ENCODE peak calls at places on chromosomes 4 and X, in five cellular contexts. D is cardiac muscle cell, P is astrocyte, X is body of pancreas, I is OCI-LY7. O is an unnamed sample.

GRCh38 chr4:86587016-86587713 is 7.0 kb upstream of the PTPN13 start:
- DNase-seq in D (no peak), X (no peak), I (no peak), P (no peak), O (peak)

GRCh38 chr4:10893417-10893816 is 208.8 kb upstream of the CLNK start:
- DNase-seq in X (no peak), P (no peak), I (peak), D (peak), O (peak)

GRCh38 chrX:135596495-135596894 is 76.0 kb downstream of the INTS6L start:
- DNase-seq in P (no peak), X (peak), D (peak), I (peak), O (peak)

GRCh38 chr4:5887361-5888221 is 5.3 kb downstream of the CRMP1 start:
- DNase-seq in I (no peak), D (no peak), X (no peak), P (no peak), O (no peak)

GRCh38 chr4:171621646-171622045 is 191.6 kb upstream of the GALNTL6 start:
- DNase-seq in I (no peak), D (no peak), X (no peak), P (no peak), O (no peak)

GRCh38 chrX:155215443-155216178 is 649 bp upstream of the VBP1 start:
- DNase-seq in I (no peak), X (no peak), D (no peak), P (no peak), O (no peak)

GRCh38 chr4:4673070-4673469 is 131.2 kb upstream of the STX18 start:
- DNase-seq in P (peak), I (peak), D (peak), X (no peak), O (peak)

GRCh38 chr4:159227378-159227777 is 124.5 kb downstream of the RAPGEF2 start:
- DNase-seq in D (no peak), X (no peak), I (no peak), P (peak), O (no peak)

GRCh38 chrX:132956421-132957210 is 1.8 kb downstream of the HS6ST2 start:
- DNase-seq in X (peak), P (no peak), I (no peak), D (peak), O (no peak)

GRCh38 chr4:165610679-165611551 is 232.1 kb downstream of the CPE start:
- DNase-seq in I (no peak), X (no peak), D (no peak), P (no peak), O (no peak)

GRCh38 chr4:100208459-100208858 is 18.2 kb upstream of the DDIT4L start:
- DNase-seq in X (no peak), P (no peak), I (no peak), D (no peak), O (peak)

GRCh38 chrX:55107911-55108310 is 19.1 kb downstream of the PAGE2 start:
- DNase-seq in D (no peak), X (no peak), P (no peak), I (no peak), O (no peak)

GRCh38 chr4:5278213-5278612 is 226.9 kb downstream of the STK32B start:
- DNase-seq in I (no peak), X (no peak), D (no peak), P (no peak), O (no peak)

GRCh38 chr4:22637306-22637705 is 55.4 kb upstream of the GBA3 start:
- DNase-seq in D (no peak), X (no peak), P (no peak), I (no peak), O (no peak)

GRCh38 chrX:16100673-16101072 is 22.7 kb upstream of the GRPR start:
- DNase-seq in X (no peak), P (no peak), I (no peak), D (peak), O (no peak)

GRCh38 chr4:153643406-153644016 is 40.6 kb upstream of the TLR2 start:
- DNase-seq in I (peak), D (peak), X (no peak), P (peak), O (peak)

GRCh38 chr4:76445911-76446310 is 10.9 kb downstream of the SHROOM3 start:
- DNase-seq in D (no peak), X (no peak), P (no peak), I (no peak), O (no peak)

GRCh38 chrX:46477435-46477834 is 67.8 kb downstream of the ZNF674 start:
- DNase-seq in X (no peak), I (no peak), D (no peak), P (peak), O (peak)

GRCh38 chr4:99815597-99816011 is 1.0 kb upstream of the DAPP1 start:
- DNase-seq in D (no peak), X (peak), P (no peak), I (peak), O (peak)

GRCh38 chr4:74100531-74100930 is 1.5 kb upstream of the CXCL2 start:
- DNase-seq in I (no peak), X (no peak), D (no peak), P (no peak), O (no peak)

GRCh38 chr4:2930821-2931764 is 32.1 kb downstream of the NOP14 start:
- DNase-seq in I (no peak), D (no peak), X (peak), P (no peak), O (no peak)

GRCh38 chrX:9786839-9787635 is 808 bp downstream of the SHROOM2 start:
- DNase-seq in X (peak), D (peak), P (no peak), I (no peak), O (no peak)

GRCh38 chrX:17433965-17434364 is 59.0 kb downstream of the NHS start:
- DNase-seq in D (no peak), P (no peak), I (no peak), X (no peak), O (no peak)

GRCh38 chrX:95762716-95763115 is 921.9 kb upstream of the DIAPH2 start:
- DNase-seq in X (no peak), I (no peak), P (no peak), D (peak), O (no peak)

GRCh38 chr4:113476800-113477199 is 284.7 kb downstream of the CAMK2D start:
- DNase-seq in D (no peak), P (no peak), I (no peak), X (no peak), O (peak)

GRCh38 chr4:76688737-76689078 is 209.2 kb downstream of the SOWAHB start:
- DNase-seq in P (peak), X (no peak), I (no peak), D (no peak), O (no peak)

GRCh38 chr4:8760561-8760960 is 111.1 kb downstream of the HMX1 start:
- DNase-seq in P (no peak), X (no peak), D (no peak), I (no peak), O (no peak)

GRCh38 chr4:183659919-183660318 is 826 bp downstream of the TRAPPC11 start:
- DNase-seq in P (no peak), I (no peak), X (no peak), D (peak), O (peak)

GRCh38 chr4:168612435-168613139 is 115.7 kb downstream of the PALLD start:
- DNase-seq in X (no peak), I (no peak), D (no peak), P (peak), O (peak)

GRCh38 chr4:76002176-76002575 is 5.1 kb downstream of the CXCL9 start:
- DNase-seq in P (no peak), D (no peak), I (no peak), X (no peak), O (no peak)

GRCh38 chr4:141258558-141258957 is 37.9 kb downstream of the ZNF330 start:
- DNase-seq in I (no peak), P (no peak), X (no peak), D (no peak), O (no peak)

GRCh38 chr4:141255016-141255415 is 34.3 kb downstream of the ZNF330 start:
- DNase-seq in X (no peak), I (no peak), D (no peak), P (no peak), O (no peak)

DNA sequence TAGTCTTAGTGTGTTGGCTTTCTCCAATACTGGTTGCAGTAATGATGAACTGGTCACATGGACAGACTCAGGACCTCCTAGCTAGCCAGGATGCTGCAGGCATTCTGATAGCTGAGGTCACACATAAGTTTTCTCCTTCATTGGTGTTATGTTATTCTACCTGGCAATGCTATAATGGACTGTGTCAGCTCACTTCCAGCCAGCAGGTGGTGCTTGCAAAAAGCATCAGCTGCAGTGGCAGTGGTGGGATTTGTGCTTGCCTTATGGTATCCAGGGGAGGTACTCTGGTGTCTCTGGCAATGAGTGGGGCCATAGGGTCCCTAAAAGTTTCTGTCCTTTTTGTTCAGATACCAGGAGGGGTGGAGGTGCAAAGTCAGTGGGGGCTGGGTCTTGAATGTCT is 33.6 kb downstream of the ZNF330 start:
- DNase-seq in X (no peak), P (no peak), I (no peak), D (no peak), O (no peak)
- TF ChIP-seq CTCF in X (no peak), P (no peak), I (peak), D (no peak), O (no peak)

GRCh38 chrX:120137439-120137838 is 21.0 kb upstream of the RHOXF2 start:
- DNase-seq in P (no peak), D (no peak), I (no peak), X (no peak), O (peak)
- H3K4me3 ChIP-seq in P (no peak), D (no peak), I (no peak), X (no peak), O (no peak)

DNA sequence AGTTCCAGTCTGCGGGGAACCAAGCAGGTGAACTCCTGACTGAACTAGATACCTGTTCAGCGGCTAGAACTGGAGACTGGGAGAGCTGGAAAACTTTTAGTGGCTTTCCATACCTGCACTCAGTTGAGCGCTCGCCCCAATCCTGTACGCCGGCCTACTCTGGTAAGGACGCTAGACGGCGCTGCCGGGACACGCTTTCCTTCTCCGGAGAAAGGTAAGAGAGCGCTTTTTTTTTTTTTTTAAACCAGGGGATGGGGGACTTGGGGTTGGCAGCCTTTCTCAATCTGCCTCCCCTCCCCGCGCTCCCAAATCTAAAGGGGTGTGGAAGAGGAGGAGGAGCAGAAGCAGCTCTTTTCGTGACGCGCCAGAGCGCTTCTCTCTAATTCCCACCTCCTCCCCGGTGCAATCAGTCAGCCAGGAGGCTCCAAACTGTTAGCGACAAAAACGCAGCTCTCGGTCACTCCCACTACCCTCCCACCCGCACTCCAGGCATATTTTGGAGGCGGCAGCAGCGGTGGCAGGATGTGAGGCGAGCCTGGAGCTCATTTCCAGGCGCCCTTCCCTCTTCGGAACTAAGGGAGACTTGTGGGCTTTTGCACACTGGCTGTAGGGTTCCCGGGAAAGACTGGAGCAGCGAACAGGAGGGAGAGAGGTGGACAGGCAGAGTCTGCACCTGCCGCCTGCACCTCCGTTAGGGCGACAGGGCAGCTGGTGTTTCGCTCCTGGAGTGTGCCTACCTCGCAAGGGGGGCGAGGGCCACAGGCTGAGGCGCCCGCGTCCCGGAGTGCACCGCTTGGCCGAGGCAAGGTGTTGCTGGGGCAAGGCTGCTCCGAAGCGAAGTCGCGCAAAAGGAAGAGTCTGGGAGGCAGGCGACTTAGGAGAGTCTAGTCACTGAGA is at the start of gene IL1RAPL2:
- DNase-seq in X (peak), I (no peak), D (peak), P (no peak), O (no peak)
- TF ChIP-seq CTCF in X (peak), I (no peak), D (peak), P (peak), O (peak)

GRCh38 chr4:51942108-51942832 is 77.9 kb downstream of the LRRC66 start:
- DNase-seq in X (no peak), I (no peak), P (peak), D (no peak), O (peak)
- H3K4me3 ChIP-seq in X (no peak), I (no peak), P (no peak), D (no peak), O (no peak)

GRCh38 chr4:147567276-147567675 is 49.9 kb upstream of the TMEM184C start:
- DNase-seq in P (no peak), I (no peak), X (no peak), D (no peak), O (no peak)

GRCh38 chr4:147571021-147571770 is 46.0 kb upstream of the TMEM184C start:
- DNase-seq in D (no peak), I (no peak), P (no peak), X (no peak), O (no peak)

GRCh38 chr4:147576084-147576483 is 41.1 kb upstream of the TMEM184C start:
- DNase-seq in P (no peak), X (no peak), I (no peak), D (no peak), O (no peak)

GRCh38 chr4:147566762-147567161 is 50.4 kb upstream of the TMEM184C start:
- DNase-seq in D (no peak), I (no peak), X (no peak), P (no peak), O (no peak)

DNA sequence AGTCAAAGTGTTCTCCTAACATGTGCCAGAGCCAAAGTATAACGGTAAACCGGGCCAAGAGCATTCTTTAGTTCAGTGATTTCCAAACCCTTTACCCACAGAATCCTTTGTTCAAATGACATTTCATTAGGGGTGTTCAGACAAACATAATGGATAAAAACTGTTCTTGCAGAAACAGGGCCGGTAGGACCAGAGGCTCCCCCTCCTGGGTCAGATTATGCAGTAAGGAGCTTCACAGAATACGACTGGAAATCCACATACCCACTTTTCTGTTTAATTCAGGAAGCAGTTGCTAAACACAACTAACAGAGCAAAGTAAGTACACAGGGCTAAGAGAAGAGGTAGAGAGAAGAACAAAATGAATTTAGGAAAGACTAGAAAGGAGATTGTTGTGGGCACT is 46.6 kb upstream of the TMEM184C start:
- DNase-seq in P (peak), D (no peak), I (no peak), X (no peak), O (peak)
- TF ChIP-seq CTCF in P (peak), D (peak), I (no peak), X (no peak), O (peak)

GRCh38 chr4:186827542-186827887 is 103.9 kb upstream of the FAT1 start:
- DNase-seq in I (no peak), D (no peak), P (no peak), X (no peak), O (no peak)
- H3K4me3 ChIP-seq in I (no peak), D (no peak), P (no peak), X (no peak), O (no peak)

DNA sequence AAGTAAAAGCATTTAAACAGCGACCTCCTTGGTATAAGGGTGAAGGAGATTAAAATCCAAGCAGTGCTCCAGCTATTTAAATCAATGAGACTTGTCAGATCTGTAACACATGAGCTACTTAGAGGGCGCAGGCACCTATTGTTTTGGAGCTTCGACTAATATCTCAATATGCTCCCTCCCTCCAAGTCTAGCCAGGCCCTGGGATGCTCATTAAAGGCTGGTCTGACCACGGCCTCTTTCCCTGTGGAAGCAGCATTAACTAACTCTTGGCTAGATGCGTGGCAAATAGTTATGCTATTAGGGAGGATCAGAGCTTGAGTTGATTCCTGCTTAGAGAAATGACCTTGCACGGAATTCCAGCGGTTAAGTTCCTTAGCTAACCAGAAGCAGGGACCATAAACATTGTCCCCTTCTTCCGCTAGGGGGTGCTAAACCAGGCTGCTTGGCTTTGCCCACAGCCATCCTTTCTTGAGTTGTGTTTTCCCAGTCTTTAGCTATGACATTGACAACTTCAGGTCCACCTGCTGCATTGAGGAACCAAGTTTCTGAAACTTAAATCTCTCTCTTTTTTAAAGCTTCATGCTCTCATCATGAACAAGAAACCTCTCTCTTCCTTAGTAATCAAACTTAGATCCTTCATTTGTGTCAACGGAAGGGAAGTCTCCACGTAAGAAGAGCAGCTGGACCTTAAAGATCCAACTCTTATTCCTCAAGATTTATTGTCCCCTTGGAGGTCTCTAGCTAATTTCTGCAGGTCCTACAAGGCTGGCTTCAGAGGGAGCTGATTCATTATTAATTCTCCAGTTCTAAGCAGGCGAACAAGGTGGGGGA is 80.7 kb upstream of the IGFBP7 start:
- DNase-seq in D (peak), P (peak), X (peak), I (peak), O (peak)
- TF ChIP-seq CTCF in D (peak), P (peak), X (peak), I (peak), O (peak)